ENCODE peak calls at places on chromosomes 1 and 21, in seven cellular contexts. K is CD4-positive, alpha-beta T cell; I is dorsolateral prefrontal cortex; W is AG04450; M is cardiac muscle cell; T is Karpas-422; N is naive thymus-derived CD4-positive, alpha-beta T cell. U is an unnamed sample.

GRCh38 chr1:114448370-114448769 is 62.6 kb downstream of the TRIM33 start:
- DNase-seq in K (no peak), I (no peak), N (no peak), W (no peak), M (no peak), T (no peak), U (no peak)

GRCh38 chr1:200035397-200035955 is 8.0 kb downstream of the NR5A2 start:
- DNase-seq in I (no peak), K (no peak), N (no peak), M (no peak), W (no peak), T (no peak), U (no peak)

GRCh38 chr1:204520834-204521709 is 4.9 kb downstream of the MDM4 start:
- DNase-seq in N (peak), T (no peak), W (peak), I (no peak), M (peak), K (peak), U (no peak)

GRCh38 chr1:43235451-43236121 is 34.2 kb upstream of the TMEM125 start:
- DNase-seq in M (no peak), W (no peak), K (no peak), I (no peak), T (no peak), N (no peak), U (peak)

GRCh38 chr21:34820051-34820450 is 151.3 kb downstream of the CLIC6 start:
- DNase-seq in I (no peak), T (no peak), K (no peak), M (no peak), W (no peak), N (no peak), U (no peak)

GRCh38 chr1:21587602-21587953 is 78.4 kb downstream of the ALPL start:
- DNase-seq in K (no peak), N (no peak), M (no peak), I (no peak), T (no peak), W (no peak), U (no peak)

GRCh38 chr1:55284856-55285255 is 69.7 kb upstream of the USP24 start:
- DNase-seq in M (peak), N (no peak), I (no peak), W (peak), T (peak), K (no peak), U (no peak)

GRCh38 chr1:25099343-25099951 is 132.9 kb downstream of the SYF2 start:
- DNase-seq in I (no peak), T (peak), N (no peak), M (no peak), K (no peak), W (no peak), U (no peak)

GRCh38 chr1:109894823-109895719 is 15.6 kb upstream of the CSF1 start:
- DNase-seq in T (no peak), M (no peak), I (no peak), W (no peak), K (no peak), N (no peak), U (no peak)

GRCh38 chr1:180530501-180530900 is 28.1 kb upstream of the ACBD6 start:
- DNase-seq in N (no peak), K (no peak), M (peak), W (peak), I (no peak), T (no peak), U (no peak)

GRCh38 chr1:194069168-194069830 is 882.9 kb upstream of the B3GALT2 start:
- DNase-seq in M (peak), K (no peak), T (no peak), I (no peak), N (no peak), W (no peak), U (peak)

GRCh38 chr1:10494754-10495474 is 20.2 kb downstream of the PEX14 start:
- DNase-seq in K (peak), T (peak), N (peak), W (no peak), M (peak), I (peak), U (peak)

GRCh38 chr1:186536272-186536905 is 75.5 kb upstream of the PDC start:
- DNase-seq in M (peak), T (no peak), I (no peak), W (no peak), K (no peak), N (no peak), U (no peak)

GRCh38 chr1:218585565-218586184 is 240.5 kb downstream of the TGFB2 start:
- DNase-seq in N (no peak), M (peak), W (peak), K (no peak), I (no peak), T (no peak), U (no peak)
- H3K27ac ChIP-seq in N (no peak), M (peak), W (peak), K (no peak), I (no peak), T (no peak), U (no peak)

DNA sequence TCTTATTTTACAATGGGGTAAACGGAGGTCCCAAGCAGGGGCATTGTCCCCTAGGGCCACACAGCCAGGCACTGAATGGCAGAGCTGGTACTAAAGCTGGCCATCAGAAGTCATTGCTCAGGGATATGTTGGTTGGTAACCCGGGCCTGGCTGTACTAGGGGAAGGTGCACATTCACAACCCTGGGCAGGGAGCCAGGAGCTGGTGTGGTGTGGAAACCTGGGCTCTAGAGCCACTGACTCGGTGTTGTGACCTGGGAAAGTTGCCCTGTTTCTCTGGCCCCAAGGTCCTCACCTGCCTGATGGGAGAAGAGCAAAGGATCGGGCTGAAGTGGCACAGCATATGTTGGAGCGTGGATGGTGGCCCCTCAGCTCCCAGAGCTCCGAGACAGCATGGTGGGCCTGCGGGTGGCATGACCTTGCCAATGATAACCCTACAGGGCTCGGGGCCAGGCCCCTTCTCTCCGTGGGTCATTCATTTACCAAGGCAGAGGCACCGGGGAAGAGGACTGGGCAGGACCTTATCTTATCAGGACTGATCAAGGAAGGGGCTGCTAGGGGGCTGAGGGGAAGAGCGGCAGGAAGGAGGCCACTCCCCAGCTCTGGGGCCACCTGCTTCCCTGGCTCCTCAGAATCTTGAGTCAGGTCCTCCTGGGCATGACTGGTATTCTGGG is 274.1 kb downstream of the TRABD2B start:
- DNase-seq in W (no peak), M (no peak), T (no peak), I (no peak), N (no peak), K (no peak), U (peak)
- H3K27ac ChIP-seq in W (no peak), M (no peak), T (no peak), I (no peak), N (no peak), K (no peak), U (no peak)

DNA sequence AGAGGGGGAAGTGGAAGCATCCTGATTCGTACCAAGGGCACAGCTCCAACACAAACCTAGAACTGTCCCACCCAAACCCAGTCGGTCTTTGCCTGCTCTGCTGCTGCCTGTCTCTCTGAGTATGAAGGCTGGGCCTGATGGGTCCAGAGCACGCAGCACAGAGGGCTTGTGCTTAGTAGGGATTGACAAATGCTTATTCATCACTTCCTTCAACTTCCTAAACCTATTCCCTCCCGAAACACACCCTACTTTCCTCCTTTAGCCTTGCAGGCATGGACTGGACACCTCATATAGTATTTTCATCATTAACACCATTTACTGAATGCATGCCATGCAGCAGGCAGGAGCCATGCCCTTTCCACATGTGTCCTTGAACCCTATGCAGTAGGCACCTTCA is 31.3 kb downstream of the FOXO6 start:
- DNase-seq in N (no peak), K (no peak), W (no peak), M (no peak), I (no peak), T (no peak), U (no peak)
- H3K27ac ChIP-seq in N (no peak), K (no peak), W (no peak), M (no peak), I (no peak), T (no peak), U (no peak)

DNA sequence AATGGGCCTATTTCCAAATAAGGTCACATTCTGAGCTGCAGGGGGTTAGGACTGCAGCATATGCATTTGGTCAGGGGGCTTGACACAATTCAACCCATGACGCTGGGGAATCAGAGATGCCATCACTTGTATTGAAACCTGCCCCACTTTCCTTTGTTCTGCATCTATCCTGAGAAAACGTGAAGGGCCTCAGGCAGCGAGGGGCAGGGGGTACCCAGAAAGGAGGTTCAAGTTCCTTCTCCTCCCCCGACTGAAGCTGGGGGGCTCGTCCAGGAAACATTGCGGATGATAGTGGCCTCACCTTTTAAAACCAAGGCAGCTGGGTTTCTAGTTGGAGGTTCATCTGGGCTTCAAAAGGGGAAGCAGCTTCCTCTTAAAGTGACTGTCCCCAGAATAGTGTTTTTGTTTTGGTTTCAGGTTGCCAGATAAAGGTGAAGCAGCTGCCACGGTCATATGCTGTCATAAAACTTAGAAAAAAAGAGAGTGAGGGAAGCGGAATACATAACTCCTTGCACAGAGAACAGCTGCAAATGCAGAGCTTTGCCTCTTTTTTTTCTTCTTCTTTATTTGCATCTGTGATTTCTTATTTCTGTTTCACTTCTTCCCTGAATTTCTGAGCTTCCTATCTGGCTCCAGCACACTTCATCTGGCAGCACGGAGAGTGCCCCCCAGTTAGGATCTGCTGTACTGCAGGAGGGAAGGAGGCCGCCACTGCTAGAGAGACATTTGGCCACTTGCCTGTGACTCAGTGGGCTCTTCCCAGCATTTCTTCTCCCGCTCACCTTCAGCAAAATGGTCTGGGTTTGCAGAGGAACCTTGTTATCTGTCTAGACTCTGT is 142.0 kb downstream of the AJAP1 start:
- DNase-seq in T (peak), W (no peak), N (no peak), K (no peak), M (no peak), I (no peak), U (no peak)
- H3K27ac ChIP-seq in T (peak), W (no peak), N (no peak), K (no peak), M (no peak), I (no peak), U (no peak)

DNA sequence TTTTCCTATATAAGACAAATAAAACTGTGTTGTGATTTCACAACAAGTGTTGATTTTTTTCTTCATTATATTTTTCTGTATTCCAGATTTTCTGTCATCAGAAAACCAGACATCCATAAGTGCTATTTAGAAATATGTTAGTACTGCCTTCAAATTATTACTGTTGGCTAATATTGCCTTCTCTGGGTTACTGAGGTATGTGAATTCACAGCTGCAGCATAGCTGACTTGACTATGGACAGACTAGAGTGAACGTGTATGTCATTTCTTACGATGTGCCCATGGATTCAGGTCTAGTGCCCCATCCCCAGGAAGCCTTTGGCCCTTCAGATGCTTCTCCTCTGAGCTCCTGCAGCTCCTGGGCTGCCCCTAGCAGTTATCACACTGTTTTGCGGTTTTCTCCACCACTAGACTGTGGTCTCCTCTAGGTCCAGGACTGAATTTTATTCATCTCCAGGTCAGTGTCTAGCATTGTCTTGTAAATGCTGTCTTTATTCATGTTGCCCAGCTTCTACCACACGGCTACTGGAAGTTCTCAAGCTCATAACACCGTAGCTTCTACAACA is 118.5 kb downstream of the FGGY start:
- DNase-seq in K (no peak), W (no peak), T (no peak), M (no peak), N (no peak), I (no peak), U (no peak)
- H3K27ac ChIP-seq in K (no peak), W (no peak), T (no peak), M (no peak), N (no peak), I (no peak), U (no peak)

GRCh38 chr1:229209386-229209785 is 61.5 kb upstream of the RAB4A start:
- DNase-seq in N (no peak), M (no peak), K (no peak), W (no peak), T (no peak), I (no peak), U (no peak)
- H3K27ac ChIP-seq in N (no peak), M (no peak), K (no peak), W (peak), T (no peak), I (no peak), U (no peak)

DNA sequence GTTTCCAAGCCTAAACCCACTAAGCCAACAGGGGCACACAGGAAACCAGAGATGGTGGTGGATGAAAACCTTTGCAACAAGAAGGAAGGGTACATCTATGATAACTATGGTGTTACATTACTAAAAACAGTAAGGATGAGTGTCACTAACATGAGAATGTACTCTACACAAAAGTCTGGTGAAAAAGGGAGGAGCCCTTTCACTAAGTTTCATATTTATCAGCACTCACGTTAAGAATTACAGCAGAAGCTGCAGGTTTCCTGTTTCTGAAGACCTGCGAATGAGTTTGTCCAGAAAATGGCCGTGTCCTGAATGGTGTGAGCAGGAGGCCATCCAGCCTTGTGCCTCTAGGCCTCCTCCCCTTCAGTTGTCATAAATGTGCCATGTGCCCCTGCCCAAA is 17.8 kb downstream of the ABCG1 start:
- DNase-seq in M (no peak), K (no peak), N (no peak), W (no peak), T (no peak), I (no peak), U (no peak)
- H3K27ac ChIP-seq in M (no peak), K (peak), N (peak), W (no peak), T (no peak), I (no peak), U (no peak)

DNA sequence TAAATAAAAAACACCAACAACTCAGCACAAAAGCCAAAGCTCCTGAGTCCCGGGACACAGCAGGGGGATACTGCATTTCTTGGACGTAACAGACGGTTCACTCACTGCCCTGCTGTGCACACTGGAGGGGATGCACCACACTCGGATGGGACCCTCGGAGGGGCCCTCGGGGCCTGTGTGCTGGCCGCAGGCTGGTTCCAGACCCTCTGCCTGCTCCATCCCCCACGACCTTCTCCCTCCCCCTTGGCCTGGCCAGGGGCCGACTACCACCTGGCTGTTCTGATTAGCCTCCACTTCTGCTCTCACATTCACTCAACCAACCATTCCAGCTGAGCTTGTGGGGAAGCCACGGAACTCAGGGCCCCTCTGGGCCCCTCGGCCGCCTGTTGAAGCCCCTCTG is 64.9 kb downstream of the ACOT7 start:
- DNase-seq in K (no peak), N (no peak), I (no peak), M (no peak), T (no peak), W (no peak), U (no peak)
- H3K27ac ChIP-seq in K (no peak), N (no peak), I (peak), M (no peak), T (no peak), W (no peak), U (no peak)

U was measured in right lobe of liver.